ENCODE peak calls at places on chromosomes 11 and 22, in eight cellular contexts. N is esophagus muscularis mucosa, D is GM23338, O is transverse colon, C is suprapubic skin, B is Panc1, H is SK-N-SH, Q is spleen. P is an unnamed sample. For H3K4me1, the result is how much of the 10 kb centered on the place peaks cover.

GRCh38 chr11:77558380-77558779 is 31.4 kb upstream of the AQP11 start:
- DNase-seq in H (peak), C (no peak), N (no peak), B (no peak), Q (no peak), D (no peak), O (no peak), P (no peak)

GRCh38 chr11:77140231-77140959 is 12.3 kb downstream of the MYO7A start:
- DNase-seq in N (no peak), O (no peak), H (peak), B (no peak), C (no peak), D (peak), Q (no peak), P (no peak)

GRCh38 chr11:66957971-66958231 is 282 bp downstream of the PC start:
- DNase-seq in O (no peak), Q (no peak), C (no peak), H (peak), N (no peak), B (no peak), D (peak), P (no peak)

GRCh38 chr11:130846606-130847005 is 69.7 kb downstream of the SNX19 start:
- DNase-seq in O (no peak), C (no peak), H (no peak), D (no peak), B (no peak), Q (no peak), N (peak), P (no peak)

GRCh38 chr22:42976534-42976933 is 38.4 kb downstream of the PACSIN2 start:
- DNase-seq in B (no peak), C (no peak), N (no peak), O (no peak), Q (no peak), D (no peak), H (no peak), P (no peak)

GRCh38 chr11:119315139-119316016 is 1.6 kb downstream of the MCAM start:
- DNase-seq in N (no peak), C (no peak), H (peak), Q (peak), O (peak), B (no peak), D (peak), P (no peak)

GRCh38 chr11:78926633-78927347 is 352.1 kb upstream of the NARS2 start:
- DNase-seq in N (no peak), D (no peak), H (peak), C (no peak), B (no peak), Q (no peak), O (no peak), P (no peak)

GRCh38 chr11:117866526-117866925 is 9.9 kb downstream of the FXYD6 start:
- DNase-seq in N (no peak), B (no peak), Q (no peak), H (no peak), C (no peak), O (no peak), D (no peak), P (no peak)

GRCh38 chr11:67245046-67245445 is 21.2 kb upstream of the GRK2 start:
- DNase-seq in H (no peak), Q (no peak), O (no peak), B (no peak), N (no peak), C (no peak), D (no peak), P (no peak)

GRCh38 chr11:13473013-13473722 is 10.1 kb upstream of the BTBD10 start:
- DNase-seq in Q (no peak), D (no peak), H (no peak), B (no peak), N (no peak), O (no peak), C (no peak), P (no peak)

GRCh38 chr11:6968816-6969215 is 42.6 kb downstream of the ZNF215 start:
- DNase-seq in O (no peak), C (no peak), Q (no peak), N (no peak), B (no peak), H (no peak), D (no peak), P (no peak)

GRCh38 chr11:81005595-81005994 is 1564.8 kb upstream of the TENM4 start:
- DNase-seq in N (no peak), B (peak), D (no peak), O (no peak), C (no peak), Q (no peak), H (no peak), P (no peak)

GRCh38 chr11:61725632-61726280 is 26.7 kb upstream of the MYRF start:
- DNase-seq in D (no peak), Q (no peak), H (no peak), O (no peak), C (no peak), B (no peak), N (no peak), P (no peak)

GRCh38 chr22:30681840-30682239 is 12.8 kb upstream of the OSBP2 start:
- DNase-seq in N (no peak), Q (no peak), D (no peak), C (no peak), H (no peak), B (no peak), O (no peak), P (no peak)

GRCh38 chr11:83011333-83012167 is 60.1 kb downstream of the RAB30 start:
- DNase-seq in O (no peak), N (no peak), B (no peak), Q (no peak), C (no peak), D (no peak), H (no peak), P (no peak)

GRCh38 chr11:127619946-127620345 is 619.4 kb upstream of the KIRREL3 start:
- DNase-seq in N (no peak), Q (no peak), O (no peak), D (no peak), B (no peak), H (no peak), C (no peak), P (no peak)

GRCh38 chr11:100821198-100821597 is 134.1 kb downstream of the ARHGAP42 start:
- DNase-seq in C (no peak), H (no peak), N (no peak), Q (no peak), O (no peak), D (peak), B (no peak), P (no peak)

GRCh38 chr11:16607675-16608644 is 130.5 kb upstream of the C11orf58 start:
- DNase-seq in B (no peak), H (peak), D (peak), N (no peak), O (peak), C (no peak), Q (peak), P (no peak)

GRCh38 chr22:18950141-18950540 is 14.0 kb upstream of the PRODH start:
- DNase-seq in C (peak), H (no peak), N (no peak), D (no peak), Q (no peak), O (no peak), B (no peak), P (no peak)

GRCh38 chr22:28601915-28602314 is 77.7 kb downstream of the TTC28 start:
- DNase-seq in Q (no peak), D (no peak), O (no peak), H (no peak), C (no peak), N (no peak), B (no peak), P (no peak)

GRCh38 chr22:47396105-47396504 is 633.7 kb downstream of the TBC1D22A start:
- DNase-seq in Q (peak), H (no peak), N (no peak), D (no peak), O (no peak), B (no peak), C (peak), P (no peak)

GRCh38 chr11:130063398-130063797 is 6.3 kb upstream of the APLP2 start:
- DNase-seq in Q (no peak), O (no peak), H (no peak), N (no peak), C (no peak), B (no peak), D (no peak), P (no peak)

GRCh38 chr11:82268627-82269026 is 465.0 kb downstream of the FAM181B start:
- DNase-seq in Q (no peak), O (no peak), H (no peak), D (no peak), N (no peak), B (no peak), C (no peak), P (no peak)

GRCh38 chr11:119015054-119015611 is 3.0 kb downstream of the RPS25 start:
- DNase-seq in H (no peak), N (no peak), O (no peak), Q (no peak), C (no peak), D (no peak), B (no peak), P (no peak)

GRCh38 chr11:69513196-69513595 is 31.7 kb downstream of the LINC01488 start:
- DNase-seq in H (no peak), C (no peak), O (no peak), D (no peak), N (no peak), B (no peak), Q (no peak), P (no peak)

GRCh38 chr11:102647430-102647829 is 22.3 kb upstream of the MMP20 start:
- DNase-seq in O (no peak), Q (no peak), B (no peak), H (no peak), C (no peak), N (no peak), D (no peak), P (no peak)

GRCh38 chr22:33000342-33001280 is 57.6 kb downstream of the SYN3 start:
- DNase-seq in O (peak), N (peak), B (peak), D (peak), Q (no peak), C (no peak), H (peak), P (peak)

GRCh38 chr22:28034760-28035401 is 115.8 kb upstream of the PITPNB start:
- DNase-seq in H (peak), B (no peak), C (peak), N (peak), D (no peak), Q (peak), O (peak), P (no peak)

GRCh38 chr11:30855383-30856006 is 269.3 kb upstream of the MPPED2 start:
- DNase-seq in C (no peak), D (no peak), N (no peak), Q (no peak), H (peak), B (peak), O (no peak), P (no peak)

GRCh38 chr22:43404673-43405385 is 7.0 kb upstream of the MPPED1 start:
- DNase-seq in H (no peak), N (no peak), Q (peak), O (no peak), D (no peak), C (no peak), B (no peak), P (no peak)

GRCh38 chr11:111344032-111344431 is 35.0 kb downstream of the POU2AF1 start:
- DNase-seq in H (no peak), N (peak), C (peak), O (peak), B (no peak), Q (no peak), D (no peak), P (no peak)

GRCh38 chr22:31346733-31347250 is 646 bp upstream of the PATZ1 start:
- DNase-seq in D (peak), N (no peak), B (no peak), C (no peak), H (peak), Q (peak), O (peak), P (no peak)

GRCh38 chr22:45819305-45819704 is 147.7 kb downstream of the ATXN10 start:
- DNase-seq in B (no peak), H (no peak), Q (no peak), D (no peak), O (no peak), C (no peak), N (no peak), P (no peak)

GRCh38 chr11:24574461-24574860 is 77.6 kb downstream of the LUZP2 start:
- DNase-seq in D (no peak), H (no peak), Q (no peak), B (no peak), C (no peak), O (no peak), N (no peak), P (no peak)

GRCh38 chr11:69003301-69003865 is 9.7 kb downstream of the MRGPRF start:
- DNase-seq in D (no peak), Q (peak), O (peak), C (peak), B (no peak), H (no peak), N (no peak), P (peak)

GRCh38 chr11:22624742-22625447 is 728 bp downstream of the FANCF start:
- DNase-seq in H (peak), N (no peak), D (peak), O (peak), B (peak), Q (no peak), C (no peak), P (peak)

GRCh38 chr11:115504279-115505158 is at the start of gene CADM1:
- DNase-seq in N (no peak), H (peak), O (peak), C (peak), D (peak), Q (peak), B (peak), P (peak)

DNA sequence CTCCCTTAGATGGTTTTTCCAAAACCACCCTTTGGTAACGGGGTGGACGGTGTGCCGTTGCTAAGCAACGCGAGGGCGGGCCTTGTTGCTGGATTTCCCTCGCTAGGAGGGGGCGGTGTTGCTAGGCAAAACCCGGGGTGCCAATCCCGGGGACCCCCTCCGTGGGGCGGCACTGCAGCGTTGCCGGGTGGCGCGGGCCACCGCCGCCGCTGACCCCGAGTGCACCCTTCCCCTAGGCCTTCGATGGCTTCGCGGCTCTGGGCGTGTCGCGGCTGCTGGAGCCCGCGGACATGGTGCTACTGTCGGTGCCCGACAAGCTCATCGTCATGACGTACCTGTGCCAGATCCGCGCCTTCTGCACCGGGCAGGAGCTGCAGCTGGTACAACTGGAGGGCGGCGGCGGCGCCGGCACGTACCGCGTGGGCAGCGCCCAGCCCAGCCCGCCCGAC is 8.9 kb downstream of the EHBP1L1 start:
- DNase-seq in H (peak), N (no peak), C (no peak), D (peak), Q (no peak), B (no peak), O (no peak), P (no peak)
- H3K4me3 ChIP-seq in H (no peak), N (no peak), C (peak), D (peak), Q (no peak), B (no peak), O (no peak), P (no peak)

GRCh38 chr11:65121865-65122696 is at the start of the genes FAU and MRPL49:
- DNase-seq in B (peak), N (peak), Q (peak), O (peak), D (peak), C (peak), H (peak), P (peak)

GRCh38 chr11:65126624-65127274 is 4.6 kb downstream of the MRPL49 start:
- DNase-seq in N (no peak), C (no peak), H (no peak), D (no peak), Q (no peak), O (no peak), B (no peak), P (no peak)

GRCh38 chr11:65125197-65126056 is 3.3 kb downstream of the MRPL49 start:
- DNase-seq in C (no peak), Q (no peak), N (no peak), H (no peak), D (no peak), B (no peak), O (no peak), P (no peak)

GRCh38 chr11:65127473-65128181 is 5.5 kb downstream of the MRPL49 start:
- DNase-seq in D (no peak), C (no peak), Q (no peak), N (no peak), B (no peak), O (no peak), H (no peak), P (no peak)

GRCh38 chr11:65124480-65125196 is 2.5 kb downstream of the MRPL49 start:
- DNase-seq in C (no peak), H (no peak), Q (no peak), O (no peak), D (no peak), B (no peak), N (no peak), P (no peak)
- H3K4me1 ChIP-seq in C (under half), H (under half), Q (under half), O (under half), D (under half), B (under half), N (under half), P (under half)

GRCh38 chr11:88086297-88086696 is 88.9 kb downstream of the RAB38 start:
- DNase-seq in O (no peak), Q (no peak), N (no peak), B (no peak), H (no peak), D (no peak), C (no peak), P (no peak)
- TF ChIP-seq POLR2AphosphoS5 in O (no peak), Q (no peak), N (no peak), B (no peak), H (no peak), D (no peak), C (no peak), P (no peak)

GRCh38 chr22:40472579-40472978 is 102.2 kb downstream of the SGSM3 start:
- DNase-seq in D (no peak), Q (no peak), C (no peak), N (no peak), O (no peak), H (no peak), B (no peak), P (no peak)
- H3K4me3 ChIP-seq in D (no peak), Q (no peak), C (no peak), N (no peak), O (no peak), H (no peak), B (no peak), P (no peak)

DNA sequence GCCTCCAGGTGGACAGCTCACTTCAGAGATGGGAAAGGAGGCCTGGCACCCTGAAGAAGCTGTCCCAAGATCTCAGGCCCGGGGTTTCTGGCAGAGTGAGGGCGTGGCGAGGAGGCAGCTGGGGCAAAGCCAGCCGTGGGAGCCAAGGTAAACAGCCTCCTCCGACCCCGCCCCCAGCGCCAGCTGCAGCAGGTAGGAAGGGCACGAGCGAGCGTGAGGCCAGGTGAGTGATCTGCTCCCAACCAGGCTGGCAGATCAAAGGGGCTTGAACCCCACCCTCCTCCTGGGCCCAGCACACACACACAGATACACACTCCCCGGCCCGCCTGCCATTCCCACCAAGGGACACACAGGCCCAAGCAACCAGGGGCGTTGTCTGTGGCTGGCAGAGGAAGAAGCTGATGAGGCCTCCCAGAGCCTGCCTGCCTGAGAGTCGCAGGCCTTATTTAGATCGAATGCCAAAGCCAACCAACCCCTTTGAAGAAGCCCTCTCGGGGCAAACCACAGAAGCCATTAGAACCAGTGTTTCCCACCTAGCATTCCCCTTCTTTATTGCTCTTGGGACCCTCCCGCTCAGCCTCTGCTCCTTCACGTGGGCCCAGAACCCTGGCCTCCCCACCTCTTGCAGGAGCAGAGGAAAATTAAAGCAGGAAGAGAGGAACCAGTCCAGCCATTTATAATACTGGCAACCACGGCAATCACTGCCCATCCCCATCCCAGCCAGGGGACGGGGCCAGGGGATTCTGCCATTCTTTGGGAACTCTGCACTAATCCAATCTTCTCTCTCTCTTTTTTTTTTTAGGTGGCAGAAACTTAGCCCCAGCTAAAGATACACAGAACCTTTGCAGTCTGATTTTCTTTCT is 5.0 kb downstream of the PDGFB start:
- DNase-seq in Q (no peak), H (no peak), D (no peak), O (peak), N (no peak), B (no peak), C (no peak), P (peak)
- H3K4me1 ChIP-seq in Q (under half), H (under half), D (under half), O (under half), N (half or more), B (half or more), C (half or more), P (under half)

DNA sequence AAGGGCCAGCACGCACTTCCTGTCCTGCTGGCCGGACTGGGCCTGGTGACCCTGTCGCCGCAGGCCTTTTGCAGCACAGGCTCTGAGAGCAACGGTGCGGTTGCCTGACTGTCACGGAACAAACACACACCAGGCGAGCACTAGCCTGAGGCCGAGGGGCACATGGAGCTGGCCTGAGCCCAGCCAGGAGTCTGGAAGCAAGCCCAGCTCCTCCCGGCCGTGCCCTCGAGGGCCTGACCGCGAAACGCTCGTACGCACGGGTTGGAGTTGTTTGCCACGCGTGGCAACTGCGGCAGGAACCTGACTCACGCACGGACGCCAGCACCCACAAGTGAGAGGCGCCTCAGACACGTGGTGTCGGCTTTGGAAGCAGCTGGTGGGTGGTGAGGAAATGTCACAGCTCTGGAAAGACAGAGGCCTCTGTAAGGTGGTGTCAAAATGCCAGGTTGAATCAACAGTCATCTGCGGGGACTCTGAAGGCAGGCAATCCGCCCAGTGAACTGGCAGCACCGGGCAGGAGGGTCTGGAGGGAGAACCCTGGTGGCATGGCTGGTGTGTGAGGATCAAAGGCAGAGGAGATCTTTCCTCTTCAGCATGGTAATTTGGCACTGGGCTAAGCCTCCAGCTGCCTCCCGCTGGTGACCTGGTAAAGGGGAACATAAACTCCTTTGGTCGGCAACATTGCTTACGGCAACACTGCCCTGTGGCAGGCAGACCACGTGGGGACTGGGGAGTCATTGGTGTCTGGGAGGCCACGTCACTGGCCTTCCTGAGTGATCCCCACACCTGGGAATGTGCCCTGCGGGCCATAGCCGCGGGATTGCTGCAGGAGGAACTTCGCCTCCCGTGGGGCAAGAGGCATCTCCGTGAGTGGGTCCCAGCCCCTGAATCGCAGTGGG is 15.3 kb upstream of the IL17REL start:
- DNase-seq in D (no peak), O (peak), H (peak), B (no peak), C (peak), N (no peak), Q (peak), P (peak)
- TF ChIP-seq POLR2AphosphoS5 in D (no peak), O (no peak), H (no peak), B (no peak), C (peak), N (no peak), Q (no peak), P (no peak)